ENCODE peak calls at places on chromosome 21, in five cellular contexts. One of them, this sample, is unnamed.

GRCh38 chr21:18913914-18914313 is 510.3 kb upstream of the TMPRSS15 start:
- DNase-seq in mesenchymal stem cell: no peak
- DNase-seq in H1: no peak
- DNase-seq in IMR-90: no peak
- DNase-seq in H9: peak
- DNase-seq in this sample: no peak

GRCh38 chr21:14271053-14271452 is 55.1 kb downstream of the RBM11 start:
- DNase-seq in H9: no peak
- DNase-seq in IMR-90: no peak
- DNase-seq in H1: no peak
- DNase-seq in mesenchymal stem cell: no peak
- DNase-seq in this sample: no peak

GRCh38 chr21:40177979-40178378 is 310.7 kb downstream of the PCP4 start:
- DNase-seq in H1: no peak
- DNase-seq in mesenchymal stem cell: no peak
- DNase-seq in H9: no peak
- DNase-seq in IMR-90: no peak
- DNase-seq in this sample: no peak

GRCh38 chr21:39456665-39457064 is 4.9 kb downstream of the SH3BGR start:
- DNase-seq in H9: no peak
- DNase-seq in IMR-90: no peak
- DNase-seq in H1: no peak
- DNase-seq in mesenchymal stem cell: peak
- DNase-seq in this sample: no peak

GRCh38 chr21:25464275-25464674 is 143.0 kb downstream of the MRPL39 start:
- DNase-seq in H1: no peak
- DNase-seq in IMR-90: no peak
- DNase-seq in H9: no peak
- DNase-seq in mesenchymal stem cell: no peak
- DNase-seq in this sample: no peak

GRCh38 chr21:39788383-39788782 is 43.4 kb downstream of the IGSF5 start:
- DNase-seq in H9: peak
- DNase-seq in IMR-90: peak
- DNase-seq in H1: peak
- DNase-seq in mesenchymal stem cell: peak
- DNase-seq in this sample: peak

GRCh38 chr21:43657355-43658093 is 1.8 kb downstream of the HSF2BP start:
- DNase-seq in H1: no peak
- DNase-seq in IMR-90: no peak
- DNase-seq in mesenchymal stem cell: no peak
- DNase-seq in H9: no peak
- DNase-seq in this sample: no peak

GRCh38 chr21:16829532-16829931 is 683.3 kb upstream of the CXADR start:
- DNase-seq in IMR-90: no peak
- DNase-seq in mesenchymal stem cell: no peak
- DNase-seq in H9: no peak
- DNase-seq in H1: no peak
- DNase-seq in this sample: no peak

GRCh38 chr21:21806711-21807597 is 808.7 kb downstream of the NCAM2 start:
- DNase-seq in IMR-90: no peak
- DNase-seq in mesenchymal stem cell: no peak
- DNase-seq in H1: no peak
- DNase-seq in H9: no peak
- DNase-seq in this sample: no peak

GRCh38 chr21:35303085-35303484 is 254.0 kb upstream of the RUNX1 start:
- DNase-seq in IMR-90: peak
- DNase-seq in H1: no peak
- DNase-seq in H9: no peak
- DNase-seq in mesenchymal stem cell: peak
- DNase-seq in this sample: no peak

GRCh38 chr21:31634993-31635392 is 24.5 kb upstream of the SOD1 start:
- DNase-seq in IMR-90: no peak
- DNase-seq in mesenchymal stem cell: no peak
- DNase-seq in H9: no peak
- DNase-seq in H1: no peak
- DNase-seq in this sample: no peak
- H4K91ac ChIP-seq in IMR-90: no peak
- H4K91ac ChIP-seq in mesenchymal stem cell: no peak
- H4K91ac ChIP-seq in H9: no peak
- H4K91ac ChIP-seq in H1: no peak
- H4K91ac ChIP-seq in this sample: peak

GRCh38 chr21:42364304-42364865 is 1.9 kb downstream of the TFF1 start:
- DNase-seq in H1: no peak
- DNase-seq in mesenchymal stem cell: no peak
- DNase-seq in IMR-90: no peak
- DNase-seq in H9: no peak
- DNase-seq in this sample: no peak

GRCh38 chr21:42362198-42362597 is 4.1 kb downstream of the TFF1 start:
- DNase-seq in H1: no peak
- DNase-seq in IMR-90: no peak
- DNase-seq in H9: no peak
- DNase-seq in mesenchymal stem cell: no peak
- DNase-seq in this sample: no peak

GRCh38 chr21:42361286-42361685 is 5.0 kb downstream of the TFF1 start:
- DNase-seq in H1: no peak
- DNase-seq in H9: no peak
- DNase-seq in IMR-90: no peak
- DNase-seq in mesenchymal stem cell: no peak
- DNase-seq in this sample: no peak

GRCh38 chr21:42362700-42363099 is 3.6 kb downstream of the TFF1 start:
- DNase-seq in H9: no peak
- DNase-seq in IMR-90: no peak
- DNase-seq in mesenchymal stem cell: no peak
- DNase-seq in H1: no peak
- DNase-seq in this sample: no peak

DNA sequence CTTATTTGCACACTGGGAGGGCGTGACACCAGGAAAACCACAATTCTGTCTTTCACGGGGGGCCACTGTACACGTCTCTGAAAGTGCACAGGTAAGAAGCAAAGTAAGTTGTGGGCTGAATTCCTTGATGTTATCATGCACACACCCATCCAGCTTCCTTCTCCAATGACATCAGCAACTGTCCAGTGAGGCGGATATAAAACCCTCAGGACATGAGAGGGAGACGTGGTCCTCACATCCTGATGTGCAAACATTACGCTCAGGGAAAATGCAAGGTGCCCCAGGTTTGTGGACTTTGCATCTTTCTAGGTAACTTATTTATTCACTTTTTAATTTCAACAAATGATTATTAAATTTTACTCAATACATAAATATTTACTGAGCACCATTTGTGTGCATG is 3.0 kb downstream of the TFF1 start:
- DNase-seq in H9: no peak
- DNase-seq in H1: no peak
- DNase-seq in mesenchymal stem cell: no peak
- DNase-seq in IMR-90: no peak
- DNase-seq in this sample: no peak
- H4K91ac ChIP-seq in H9: no peak
- H4K91ac ChIP-seq in H1: no peak
- H4K91ac ChIP-seq in mesenchymal stem cell: no peak
- H4K91ac ChIP-seq in IMR-90: no peak
- H4K91ac ChIP-seq in this sample: no peak

DNA sequence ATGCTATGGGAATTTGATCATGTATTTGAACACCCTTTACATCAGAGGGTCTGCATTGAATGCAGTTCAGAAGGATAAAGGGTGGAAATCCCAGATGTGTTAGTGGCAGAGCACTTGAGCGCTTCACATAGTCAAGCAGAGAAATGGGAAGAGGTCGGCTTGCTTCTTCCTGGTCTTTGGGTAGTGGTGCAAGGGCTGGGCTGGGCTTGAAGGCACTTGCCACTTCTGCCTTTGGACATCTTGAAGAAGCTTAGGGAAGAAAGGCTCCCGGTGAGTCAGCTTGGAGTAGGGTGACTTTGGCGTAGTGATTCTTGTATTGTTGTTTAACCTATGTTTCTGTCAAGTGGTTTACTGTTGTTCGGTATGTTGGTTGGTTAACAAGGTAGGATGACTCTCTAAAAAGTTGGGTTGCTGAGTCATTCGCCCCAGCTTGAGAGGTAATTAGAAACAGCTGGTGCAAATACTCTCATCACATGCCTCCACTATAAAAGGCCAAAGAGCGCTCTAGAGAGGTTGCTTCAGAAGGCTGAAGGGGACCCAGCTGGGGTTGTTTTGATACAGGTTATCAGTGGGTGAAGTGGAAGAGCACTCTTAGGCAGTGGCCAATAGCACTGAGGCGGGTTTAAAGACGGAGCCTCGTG is 1.3 kb downstream of the BACH1 start:
- DNase-seq in H9: peak
- DNase-seq in mesenchymal stem cell: peak
- DNase-seq in IMR-90: peak
- DNase-seq in H1: no peak
- DNase-seq in this sample: peak
- H4K91ac ChIP-seq in H9: no peak
- H4K91ac ChIP-seq in mesenchymal stem cell: no peak
- H4K91ac ChIP-seq in IMR-90: peak
- H4K91ac ChIP-seq in H1: no peak
- H4K91ac ChIP-seq in this sample: no peak

DNA sequence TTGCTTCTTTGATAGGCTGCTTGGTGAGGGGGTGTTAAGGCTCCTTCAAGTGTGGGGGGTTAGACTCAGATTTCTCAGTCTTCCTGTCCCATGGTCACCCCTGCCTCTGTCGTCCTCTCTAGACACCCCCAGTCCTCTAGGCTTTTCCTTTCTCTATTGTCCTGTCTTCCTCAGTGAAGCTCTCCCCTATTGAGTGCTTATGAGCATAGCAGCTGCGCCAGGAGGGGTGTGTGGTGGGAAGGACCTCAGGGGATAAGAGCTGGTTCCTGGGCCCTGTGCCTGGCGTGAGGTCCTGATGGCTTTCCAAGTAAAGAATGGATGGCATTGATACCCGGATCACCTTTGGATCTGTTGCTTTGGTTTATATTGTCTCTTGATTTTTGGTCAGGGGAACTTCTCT is 69.1 kb downstream of the DIP2A start:
- DNase-seq in mesenchymal stem cell: no peak
- DNase-seq in H9: no peak
- DNase-seq in H1: no peak
- DNase-seq in IMR-90: no peak
- DNase-seq in this sample: no peak
- H4K91ac ChIP-seq in mesenchymal stem cell: no peak
- H4K91ac ChIP-seq in H9: no peak
- H4K91ac ChIP-seq in H1: no peak
- H4K91ac ChIP-seq in IMR-90: no peak
- H4K91ac ChIP-seq in this sample: no peak

GRCh38 chr21:37367758-37368535 is 1.4 kb downstream of the DYRK1A start:
- DNase-seq in mesenchymal stem cell: peak
- DNase-seq in IMR-90: peak
- DNase-seq in H9: no peak
- DNase-seq in H1: peak
- DNase-seq in this sample: no peak
- H4K91ac ChIP-seq in mesenchymal stem cell: peak
- H4K91ac ChIP-seq in IMR-90: peak
- H4K91ac ChIP-seq in H9: no peak
- H4K91ac ChIP-seq in H1: peak
- H4K91ac ChIP-seq in this sample: no peak

DNA sequence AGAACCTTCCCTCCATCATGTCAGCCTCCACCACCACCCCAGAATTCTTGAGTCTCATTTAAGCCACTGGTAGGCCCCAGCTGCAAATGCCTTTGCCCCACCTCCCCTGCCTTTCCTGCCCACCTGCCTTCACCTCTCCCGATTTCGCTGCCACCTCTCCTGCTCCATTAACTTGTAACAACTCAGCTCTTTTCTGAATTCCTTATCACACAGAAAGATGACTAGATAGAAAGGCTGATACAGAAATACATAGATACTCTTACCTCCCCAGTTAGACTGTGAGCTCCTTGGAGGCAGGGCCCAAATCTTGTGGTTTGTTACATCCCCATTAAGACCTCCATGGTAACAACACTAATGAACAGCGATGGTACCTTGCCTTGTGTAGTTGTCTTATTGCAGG is 69.5 kb downstream of the ATP5PO start:
- DNase-seq in H9: no peak
- DNase-seq in mesenchymal stem cell: no peak
- DNase-seq in H1: no peak
- DNase-seq in IMR-90: no peak
- DNase-seq in this sample: no peak
- H4K91ac ChIP-seq in H9: no peak
- H4K91ac ChIP-seq in mesenchymal stem cell: peak
- H4K91ac ChIP-seq in H1: no peak
- H4K91ac ChIP-seq in IMR-90: no peak
- H4K91ac ChIP-seq in this sample: no peak